ENCODE peak calls at places on chromosomes 16 and 17, in five cellular contexts. N, T, F, U and R are unnamed samples.
A peak's percentile ranks its signal among the peaks of the same experiment; 100 is the strongest.

GRCh38 chr16:7268182-7268581 is 64.5 kb upstream of the RBFOX1 start:
- DNase-seq in N (no peak), T (peak; percentile 46), F (peak; percentile 17), U (no peak), R (peak; percentile 64)

GRCh38 chr17:8912060-8912981 is 44.8 kb upstream of the PIK3R6 start:
- DNase-seq in N (no peak), T (no peak), F (no peak), U (no peak), R (peak; percentile 61)

GRCh38 chr16:86635181-86635580 is 56.8 kb downstream of the FOXL1 start:
- DNase-seq in N (no peak), T (no peak), F (no peak), U (no peak), R (peak; percentile 32)

GRCh38 chr16:28494141-28494851 is at the start of gene APOBR:
- DNase-seq in N (peak; percentile 75), T (no peak), F (no peak), U (no peak), R (no peak)

GRCh38 chr17:55996826-55997225 is 156.4 kb upstream of the ANKFN1 start:
- DNase-seq in N (no peak), T (no peak), F (no peak), U (no peak), R (no peak)

GRCh38 chr16:81514041-81514559 is 69.5 kb downstream of the CMIP start:
- DNase-seq in N (no peak), T (no peak), F (no peak), U (no peak), R (no peak)

GRCh38 chr17:45052052-45052772 is 780 bp upstream of the DCAKD start:
- DNase-seq in N (peak; percentile 68), T (peak; percentile 65), F (peak; percentile 10), U (no peak), R (peak; percentile 79)

GRCh38 chr17:74086992-74087391 is 116.5 kb upstream of the RPL38 start:
- DNase-seq in N (no peak), T (no peak), F (no peak), U (no peak), R (no peak)

GRCh38 chr16:53839150-53839549 is 135.2 kb downstream of the FTO start:
- DNase-seq in N (no peak), T (no peak), F (no peak), U (no peak), R (no peak)

GRCh38 chr16:21283521-21284289 is 5.6 kb upstream of the CRYM start:
- DNase-seq in N (peak; percentile 56), T (peak; percentile 92), F (no peak), U (no peak), R (peak; percentile 90)

GRCh38 chr16:27289669-27290068 is 21.1 kb upstream of the NSMCE1 start:
- DNase-seq in N (no peak), T (no peak), F (no peak), U (no peak), R (no peak)
- H3K4me3 ChIP-seq in N (no peak overlapping the region), T (no peak overlapping the region), F (no peak overlapping the region), U (no peak overlapping the region), R (no peak overlapping the region)

GRCh38 chr16:77223184-77223583 is 24.0 kb downstream of the SYCE1L start:
- DNase-seq in N (no peak), T (peak; percentile 35), F (no peak), U (no peak), R (peak; percentile 48)
- TF ChIP-seq CTCF in N (peak; percentile 25), T (peak; percentile 53), F (peak; percentile 50), U (no peak), R (peak; percentile 62)

DNA sequence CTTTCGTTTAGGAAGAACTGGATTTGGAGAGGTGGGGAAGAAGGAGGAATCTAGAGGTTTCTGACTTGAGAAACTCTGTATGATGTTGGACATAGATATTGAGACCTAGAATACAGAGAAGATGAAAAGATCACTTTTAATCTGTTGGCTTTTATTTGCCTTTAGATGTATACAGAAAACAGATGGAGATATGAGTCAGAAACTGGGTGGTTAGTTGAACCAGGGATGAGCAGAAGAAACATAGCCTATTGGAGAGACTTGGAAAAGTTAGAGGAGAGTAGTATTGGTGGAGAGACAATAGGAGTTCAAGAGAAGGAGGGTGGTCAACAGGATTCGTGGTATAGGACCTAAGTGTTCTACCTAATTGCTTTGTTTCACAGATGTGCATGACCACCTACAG is 5.1 kb downstream of the PHAF1 start:
- DNase-seq in N (no peak), T (no peak), F (no peak), U (no peak), R (no peak)
- H3K27ac ChIP-seq in N (no peak overlapping the region), T (no peak overlapping the region), F (no peak overlapping the region), U (peak overlapping the region; percentile 20), R (no peak overlapping the region)

GRCh38 chr16:29815793-29816693 is at the start of gene PAGR1:
- DNase-seq in N (peak; percentile 99), T (peak; percentile 93), F (peak; percentile 100), U (peak; percentile 98), R (peak; percentile 99)

GRCh38 chr16:29816694-29817441 is 916 bp downstream of the PAGR1 start:
- DNase-seq in N (peak; percentile 73), T (peak; percentile 63), F (peak; percentile 86), U (no peak), R (peak; percentile 62)

GRCh38 chr16:29814592-29814991 is 1.4 kb upstream of the PAGR1 start:
- DNase-seq in N (no peak), T (no peak), F (no peak), U (no peak), R (peak; percentile 46)

GRCh38 chr16:29813644-29814562 is 1.9 kb downstream of the PRRT2 start:
- DNase-seq in N (no peak), T (no peak), F (no peak), U (no peak), R (peak; percentile 52)

DNA sequence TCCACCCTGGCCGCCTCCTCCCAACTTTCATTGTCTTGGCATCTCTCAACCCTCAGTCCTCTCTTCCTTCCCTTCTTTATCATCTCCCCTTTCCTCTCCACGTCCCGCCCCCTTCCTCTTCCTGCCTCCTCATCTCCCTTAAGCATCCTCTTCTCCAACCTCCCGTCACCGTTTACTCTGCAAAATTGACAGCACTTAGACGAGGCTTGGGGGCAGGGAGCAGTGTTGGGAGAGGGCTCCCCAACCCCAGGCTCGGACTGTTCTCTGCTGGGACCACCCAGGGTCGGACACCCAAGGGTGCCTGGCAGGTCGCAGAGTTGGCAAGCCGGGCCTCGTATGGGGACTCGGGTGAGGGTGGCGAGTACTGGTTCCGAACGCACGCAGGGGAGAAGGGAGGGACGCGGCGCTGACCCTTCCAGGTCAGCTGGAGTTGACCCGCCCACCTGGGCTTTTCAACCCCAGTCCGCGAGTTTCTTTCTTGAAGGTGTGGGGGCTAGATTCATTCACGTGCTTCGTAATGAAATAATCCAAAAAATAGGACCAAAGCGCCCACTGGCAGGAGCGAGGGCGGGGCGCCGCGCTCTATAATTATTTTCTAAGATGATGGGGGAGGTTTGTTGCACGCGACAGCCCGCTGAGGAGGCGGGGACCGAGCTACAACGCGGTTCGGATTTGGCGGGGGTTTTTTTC is 775 bp upstream of the PAGR1 start:
- DNase-seq in N (no peak), T (no peak), F (no peak), U (no peak), R (peak; percentile 55)
- H3K4me3 ChIP-seq in N (peak overlapping the region; percentile 79), T (peak overlapping the region; percentile 72), F (peak overlapping the region; percentile 83), U (peak overlapping the region; percentile 76), R (peak overlapping the region; percentile 83)

GRCh38 chr16:51337662-51338061 is 186.6 kb upstream of the SALL1 start:
- DNase-seq in N (no peak), T (no peak), F (no peak), U (no peak), R (peak; percentile 20)
- TF ChIP-seq CTCF in N (no peak), T (no peak), F (no peak), U (no peak), R (peak; percentile 42)

DNA sequence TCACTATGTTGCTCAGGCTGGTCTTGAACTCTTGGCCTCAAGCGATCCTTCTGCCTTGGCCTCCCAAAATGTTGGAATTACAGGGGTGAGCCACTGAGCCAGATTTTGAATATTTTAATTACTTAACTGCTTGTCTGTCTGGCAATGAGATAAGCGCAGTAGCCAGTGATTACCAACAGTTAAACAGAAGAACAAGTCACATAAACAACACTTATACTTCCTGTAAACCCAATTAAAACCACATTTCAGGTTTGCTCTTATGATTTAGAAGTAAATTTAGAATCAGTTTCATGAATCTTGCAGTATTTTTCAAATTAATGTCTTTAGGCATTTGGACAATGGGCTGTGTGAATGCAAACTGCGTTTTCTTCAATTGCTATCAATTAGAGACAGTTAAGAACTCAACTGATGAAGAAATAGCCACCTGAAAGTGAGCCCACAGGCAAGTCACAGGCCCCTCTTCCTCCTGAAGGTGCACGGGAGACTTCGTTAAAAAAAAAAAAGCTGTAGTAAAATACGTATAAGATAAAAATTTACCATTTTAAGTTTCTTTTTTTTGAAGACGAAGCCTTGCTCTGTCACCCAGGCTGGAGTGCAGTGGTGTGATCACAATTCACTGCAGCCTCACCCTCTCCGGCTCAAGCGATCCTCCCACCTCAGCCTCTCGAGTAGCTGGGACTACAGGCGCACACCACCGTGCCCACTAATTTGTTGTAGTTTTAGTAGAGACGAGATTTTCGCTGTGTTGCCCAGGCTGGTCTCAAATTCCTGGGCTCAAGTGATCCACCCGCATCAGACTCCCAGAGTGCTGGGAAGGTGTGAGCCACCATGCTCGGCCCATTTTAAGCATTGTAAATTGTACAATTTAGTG is 73.0 kb downstream of the PITPNC1 start:
- DNase-seq in N (no peak), T (no peak), F (no peak), U (no peak), R (no peak)
- H3K27ac ChIP-seq in N (no peak overlapping the region), T (no peak overlapping the region), F (no peak overlapping the region), U (no peak overlapping the region), R (no peak overlapping the region)

GRCh38 chr16:29665294-29666077 is 2.4 kb downstream of the SPN start:
- DNase-seq in N (no peak), T (no peak), F (no peak), U (no peak), R (no peak)
- H3K4me3 ChIP-seq in N (peak overlapping the region; percentile 44), T (no peak overlapping the region), F (no peak overlapping the region), U (peak overlapping the region; percentile 9), R (no peak overlapping the region)

DNA sequence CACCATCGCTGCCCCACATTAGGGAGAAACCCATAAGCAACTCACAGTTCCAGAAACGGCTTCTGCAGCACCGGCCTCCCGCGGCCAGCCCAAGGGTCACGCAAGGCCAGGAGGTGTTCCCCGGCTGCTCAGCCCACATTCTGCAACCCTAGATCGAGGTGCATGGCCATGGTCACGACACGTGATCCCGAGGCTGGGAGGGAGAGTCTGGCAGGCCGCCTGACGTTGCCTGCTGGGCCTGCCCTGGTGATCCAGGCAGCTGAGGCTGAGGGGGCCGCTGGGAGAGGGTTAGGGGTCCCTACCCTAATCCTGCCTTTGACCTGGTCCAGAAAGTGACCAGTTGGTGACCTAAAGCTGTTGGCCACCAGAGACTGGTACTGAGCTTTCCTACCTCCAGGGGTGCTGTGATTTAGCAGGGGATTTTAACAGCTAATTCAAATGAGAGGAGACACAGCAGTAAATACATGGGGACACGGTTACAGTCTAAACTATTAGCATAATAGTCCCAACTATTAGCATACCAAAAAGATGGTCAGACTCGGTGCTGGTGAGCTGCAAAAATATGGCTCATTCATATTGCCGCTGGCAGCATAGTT is 97.4 kb upstream of the CIBAR2 start:
- DNase-seq in N (no peak), T (no peak), F (no peak), U (no peak), R (no peak)
- TF ChIP-seq CTCF in N (no peak), T (peak; percentile 15), F (no peak), U (no peak), R (no peak)